ENCODE peak calls at places on chromosomes 1 and 21, in five cellular contexts. O is PC-3, K is MM.1S, N is K562, Q is GM12878. M is an unnamed sample.

GRCh38 chr1:8871539-8871935 is 6.9 kb downstream of the ENO1 start:
- DNase-seq in O (peak; percentile 54), K (no peak), N (no peak), Q (no peak), M (peak; percentile 68)

GRCh38 chr1:176843352-176844297 is 320.9 kb downstream of the ASTN1 start:
- DNase-seq in O (peak; percentile 29), K (peak; percentile 54), N (peak; percentile 22), Q (no peak), M (no peak)

GRCh38 chr1:113940365-113941244 is 11.5 kb downstream of the HIPK1 start:
- DNase-seq in O (no peak), K (peak; percentile 76), N (no peak), Q (no peak), M (no peak)

GRCh38 chr21:16587671-16588379 is 858.0 kb downstream of the USP25 start:
- DNase-seq in O (peak; percentile 59), K (no peak), N (no peak), Q (no peak), M (no peak)

GRCh38 chr1:76583237-76583868 is 283.9 kb upstream of the ST6GALNAC5 start:
- DNase-seq in O (no peak), K (no peak), N (no peak), Q (no peak), M (no peak)

GRCh38 chr21:41199123-41199522 is 31.2 kb downstream of the BACE2 start:
- DNase-seq in O (no peak), K (no peak), N (no peak), Q (no peak), M (no peak)

GRCh38 chr1:17612831-17613230 is 73.3 kb downstream of the ARHGEF10L start:
- DNase-seq in O (no peak), K (no peak), N (no peak), Q (no peak), M (no peak)

GRCh38 chr1:146039844-146040194 is 18.3 kb upstream of the HJV start:
- DNase-seq in O (peak; percentile 31), K (no peak), N (no peak), Q (no peak), M (no peak)

GRCh38 chr1:109907190-109907774 is 3.4 kb upstream of the CSF1 start:
- DNase-seq in O (no peak), K (no peak), N (no peak), Q (no peak), M (no peak)

GRCh38 chr1:95953005-95953404 is 719.0 kb downstream of the RWDD3 start:
- DNase-seq in O (peak; percentile 26), K (no peak), N (no peak), Q (no peak), M (no peak)

GRCh38 chr1:8517579-8518489 is 199.9 kb downstream of the SLC45A1 start:
- DNase-seq in O (no peak), K (no peak), N (peak; percentile 28), Q (no peak), M (no peak)

GRCh38 chr1:52663716-52664115 is 30.7 kb downstream of the SHISAL2A start:
- DNase-seq in O (no peak), K (no peak), N (no peak), Q (no peak), M (no peak)
- H3K9ac ChIP-seq in O (no peak overlapping the region), K (no peak overlapping the region), N (no peak overlapping the region), Q (no peak overlapping the region), M (no peak overlapping the region)

GRCh38 chr1:11860083-11860482 is 1.3 kb upstream of the NPPB start:
- DNase-seq in O (no peak), K (no peak), N (no peak), Q (no peak), M (no peak)
- H3K27me3 ChIP-seq in O (peaks cover 40% of the 10 kb centered on the region), K (peaks cover 84% of the 10 kb centered on the region), N (peaks cover 37% of the 10 kb centered on the region), Q (peaks cover 5% of the 10 kb centered on the region), M (peaks cover 23% of the 10 kb centered on the region)

GRCh38 chr21:32184485-32184884 is 94.4 kb downstream of the MIS18A start:
- DNase-seq in O (no peak), K (no peak), N (no peak), Q (no peak), M (no peak)
- TF ChIP-seq CTCF in O (no peak), K (no peak), N (peak; percentile 35), Q (no peak), M (no peak)

DNA sequence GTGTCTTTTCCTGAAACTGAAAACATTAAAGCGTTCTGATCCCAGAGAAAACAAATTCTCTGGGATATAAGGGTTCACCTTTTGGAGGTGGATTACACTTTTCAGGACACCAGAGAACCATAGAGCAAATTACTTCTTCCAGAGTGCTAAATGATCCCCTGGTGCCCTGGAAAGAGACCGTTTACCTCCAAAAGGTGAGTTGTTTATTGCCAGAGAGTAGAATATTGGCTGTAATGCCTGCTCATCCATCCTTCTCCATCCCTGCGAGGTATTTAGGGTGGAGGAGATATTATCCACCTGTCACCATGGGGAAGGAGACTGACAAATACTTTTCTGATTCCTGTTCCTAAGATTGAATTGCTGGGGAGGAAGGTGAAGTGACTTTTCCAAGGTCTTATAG is 30.4 kb downstream of the PBX1 start:
- DNase-seq in O (no peak), K (no peak), N (no peak), Q (no peak), M (no peak)
- H3K9ac ChIP-seq in O (no peak overlapping the region), K (no peak overlapping the region), N (no peak overlapping the region), Q (no peak overlapping the region), M (no peak overlapping the region)

DNA sequence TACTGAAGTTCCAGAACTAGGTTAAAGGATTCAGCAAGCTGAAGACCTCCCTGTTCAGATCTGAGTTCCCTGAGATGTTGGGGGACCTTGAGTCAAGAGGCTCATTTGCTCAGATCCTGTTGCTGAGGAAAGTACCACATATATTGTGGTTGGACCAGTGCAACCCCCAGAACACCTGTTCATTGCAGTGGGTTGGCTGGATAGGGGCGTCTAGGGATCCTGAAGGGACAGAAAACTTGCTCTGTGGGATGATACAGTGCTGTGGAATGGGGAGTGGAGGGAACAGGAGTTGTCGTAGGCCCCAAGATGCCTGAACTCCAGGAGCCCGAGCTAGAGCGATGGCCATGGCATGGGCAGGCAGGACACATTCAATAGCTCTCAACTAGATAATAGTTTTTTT is 24.6 kb upstream of the MAPKAPK2 start:
- DNase-seq in O (no peak), K (no peak), N (peak; percentile 57), Q (no peak), M (no peak)
- H3K27me3 ChIP-seq in O (peaks cover 16% of the 10 kb centered on the region), K (peaks cover 11% of the 10 kb centered on the region), N (no peaks in the 10 kb centered on the region), Q (no peaks in the 10 kb centered on the region), M (peaks cover 7% of the 10 kb centered on the region)

GRCh38 chr1:38071530-38072266 is 25.1 kb upstream of the POU3F1 start:
- DNase-seq in O (peak; percentile 38), K (peak; percentile 59), N (peak; percentile 47), Q (no peak), M (no peak)
- TF ChIP-seq CTCF in O (peak; percentile 55), K (peak; percentile 49), N (peak; percentile 79), Q (peak; percentile 58), M (no peak)

GRCh38 chr1:52677407-52677806 is 20.7 kb downstream of the COA7 start:
- DNase-seq in O (no peak), K (no peak), N (no peak), Q (no peak), M (peak; percentile 21)

GRCh38 chr1:52674497-52675384 is 23.4 kb downstream of the COA7 start:
- DNase-seq in O (peak; percentile 79), K (no peak), N (peak; percentile 79), Q (no peak), M (no peak)

GRCh38 chr1:52673513-52673912 is 24.6 kb downstream of the COA7 start:
- DNase-seq in O (no peak), K (no peak), N (no peak), Q (no peak), M (no peak)

GRCh38 chr1:52678961-52679897 is 18.9 kb downstream of the COA7 start:
- DNase-seq in O (no peak), K (no peak), N (no peak), Q (no peak), M (no peak)

GRCh38 chr1:52676249-52676903 is 21.8 kb downstream of the COA7 start:
- DNase-seq in O (no peak), K (no peak), N (no peak), Q (no peak), M (peak; percentile 33)
- H3K9ac ChIP-seq in O (no peak overlapping the region), K (no peak overlapping the region), N (peak overlapping the region; percentile 65), Q (no peak overlapping the region), M (no peak overlapping the region)

DNA sequence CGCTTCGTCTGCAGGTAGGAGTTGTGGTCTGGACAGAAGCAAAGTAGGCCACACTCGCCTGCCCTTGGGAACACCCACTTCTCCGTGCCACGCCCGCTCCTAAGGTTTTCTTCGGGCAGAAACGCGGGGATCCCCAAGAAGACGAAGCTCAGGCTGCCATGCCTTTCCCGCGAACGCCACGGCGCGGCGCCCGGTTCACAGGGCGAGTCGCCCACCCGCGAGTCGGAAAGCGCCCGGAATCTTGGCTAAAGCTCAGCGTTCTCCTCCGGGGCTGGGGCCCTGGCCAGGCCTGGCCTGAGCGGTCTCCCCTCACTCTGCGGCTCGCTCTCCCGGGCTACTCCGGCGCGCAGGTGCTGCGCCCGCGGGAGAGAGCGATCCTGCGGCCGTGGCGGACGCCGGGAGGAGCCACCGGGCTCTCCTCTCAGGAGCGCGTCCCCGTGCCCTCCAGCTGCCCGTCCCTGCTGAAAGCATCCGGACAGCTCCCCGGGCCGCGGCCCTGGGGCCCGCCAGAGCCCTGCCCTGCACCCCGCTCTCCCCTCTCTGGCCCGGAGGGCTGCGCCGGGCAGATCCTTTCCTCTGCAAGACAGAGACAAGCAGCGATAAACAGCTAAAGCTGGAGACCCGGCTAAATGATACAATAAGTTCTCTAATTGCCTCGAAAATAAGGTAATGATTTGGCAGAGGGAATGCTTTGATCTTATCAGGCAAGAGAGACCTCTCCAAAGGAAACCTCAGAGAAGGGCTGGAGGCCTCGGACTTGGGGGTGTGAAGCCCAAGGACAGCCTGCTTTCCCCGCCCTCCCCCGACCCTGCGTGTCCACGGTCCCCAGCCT is 6.7 kb upstream of the WNT2B start:
- DNase-seq in O (peak; percentile 64), K (peak; percentile 10), N (peak; percentile 62), Q (no peak), M (peak; percentile 79)
- H3K27me3 ChIP-seq in O (no peaks in the 10 kb centered on the region), K (no peaks in the 10 kb centered on the region), N (peaks cover 73% of the 10 kb centered on the region), Q (peaks cover 3% of the 10 kb centered on the region), M (no peaks in the 10 kb centered on the region)

M was measured in colonic mucosa.